ENCODE peak calls at places on chromosome 22, in four cellular contexts. O is NCI-H446 treated with DMSO at 0.1 percent for 48 hours; R is activated T-cell treated with anti-CD3 and anti-CD28 coated beads for 1 hour; D is stimulated activated CD8-positive, alpha-beta memory T cell treated with anti-CD3 and anti-CD28 coated beads, Interleukin-2, amount 100 ng/mL, for 48 hours. S is an unnamed sample.

GRCh38 chr22:45271667-45272188 is 13.0 kb upstream of the UPK3A start:
- DNase-seq in R (no peak), O (no peak), D (no peak), S (no peak)

GRCh38 chr22:43897751-43898261 is 6.0 kb upstream of the PNPLA5 start:
- DNase-seq in R (no peak), O (no peak), D (no peak), S (no peak)

GRCh38 chr22:19179472-19180048 is 1.0 kb upstream of the SLC25A1 start:
- DNase-seq in O (peak; percentile 49), D (no peak), R (no peak), S (peak; percentile 26)

GRCh38 chr22:32355760-32356159 is 1.9 kb upstream of the RFPL3 start:
- DNase-seq in R (no peak), O (no peak), D (no peak), S (peak; percentile 23)

GRCh38 chr22:25357056-25357455 is 137.6 kb downstream of the CRYBB2 start:
- DNase-seq in O (no peak), R (no peak), D (no peak), S (no peak)

GRCh38 chr22:49551446-49551845 is 276.2 kb downstream of the BRD1 start:
- DNase-seq in D (no peak), R (no peak), O (no peak), S (no peak)

GRCh38 chr22:44446483-44446882 is 51.5 kb downstream of the RTL6 start:
- DNase-seq in O (no peak), D (no peak), R (no peak), S (no peak)

GRCh38 chr22:17924735-17925727 is 99.3 kb downstream of the MICAL3 start:
- DNase-seq in D (no peak), R (no peak), O (no peak), S (no peak)

GRCh38 chr22:21449531-21450319 is 17.5 kb upstream of the TMEM191C start:
- DNase-seq in R (no peak), O (no peak), D (no peak), S (no peak)

GRCh38 chr22:17828502-17829080 is 54.3 kb upstream of the BID start:
- DNase-seq in O (no peak), R (no peak), D (no peak), S (no peak)

S was measured in foreskin keratinocyte.